ENCODE peak calls at places on chromosomes 4 and X, in ten cellular contexts. B is heart right ventricle; Y is PC-9; O is aorta; S is naive thymus-derived CD4-positive, alpha-beta T cell; K is brain microvascular endothelial cell; X is SJCRH30; A is breast epithelium; T is mesendoderm; V is H1. R is an unnamed sample.

GRCh38 chrX:118350221-118350620 is 4.3 kb downstream of the WDR44 start:
- DNase-seq in O (no peak), A (no peak), Y (no peak), K (no peak), V (no peak), T (no peak), X (no peak), S (no peak), B (no peak), R (no peak)

GRCh38 chr4:89737888-89738287 is 99.1 kb downstream of the SNCA start:
- DNase-seq in O (no peak), K (no peak), S (no peak), A (no peak), T (no peak), X (peak; percentile 39), B (no peak), V (no peak), Y (no peak), R (no peak)

GRCh38 chr4:126777649-126778048 is 855.1 kb upstream of the INTU start:
- DNase-seq in Y (no peak), O (no peak), B (no peak), A (no peak), T (no peak), S (no peak), X (peak; percentile 67), V (no peak), K (peak; percentile 65), R (no peak)

GRCh38 chr4:47762376-47763266 is 75.2 kb downstream of the CORIN start:
- DNase-seq in K (no peak), O (no peak), T (no peak), X (no peak), Y (no peak), B (no peak), A (no peak), V (no peak), S (no peak), R (no peak)

GRCh38 chr4:168421671-168422070 is 58.6 kb downstream of the DDX60L start:
- DNase-seq in B (no peak), T (peak; percentile 69), Y (peak; percentile 52), V (no peak), X (peak; percentile 5), K (peak; percentile 72), A (peak; percentile 48), O (no peak), S (no peak), R (no peak)

GRCh38 chrX:40434947-40435346 is 145.8 kb upstream of the ATP6AP2 start:
- DNase-seq in T (peak; percentile 37), K (no peak), O (peak; percentile 50), S (no peak), V (peak; percentile 44), A (no peak), Y (no peak), X (peak; percentile 8), B (no peak), R (no peak)

GRCh38 chrX:28920141-28920540 is 332.9 kb downstream of the IL1RAPL1 start:
- DNase-seq in B (no peak), V (no peak), X (no peak), Y (no peak), A (no peak), T (no peak), K (no peak), S (no peak), O (no peak), R (no peak)

GRCh38 chr4:118352843-118353373 is at the start of gene PRSS12:
- DNase-seq in X (peak; percentile 89), S (peak; percentile 69), O (peak; percentile 61), B (peak; percentile 54), Y (peak; percentile 76), V (peak; percentile 94), T (peak; percentile 89), A (no peak), K (peak; percentile 43), R (peak; percentile 48)

GRCh38 chr4:140152015-140152703 is 1.8 kb downstream of the MAML3 start:
- DNase-seq in A (no peak), O (peak; percentile 79), Y (peak; percentile 80), X (no peak), V (peak; percentile 52), S (peak; percentile 68), B (peak; percentile 68), K (no peak), T (peak; percentile 71), R (no peak)

GRCh38 chrX:29652484-29652883 is 562.9 kb upstream of the MAGEB2 start:
- DNase-seq in B (no peak), O (no peak), Y (peak; percentile 9), X (no peak), S (no peak), T (peak; percentile 0), A (no peak), V (no peak), K (peak; percentile 58), R (no peak)

GRCh38 chrX:72358313-72358712 is 52.6 kb upstream of the CITED1 start:
- DNase-seq in K (peak; percentile 40), V (no peak), B (no peak), O (no peak), X (no peak), A (no peak), Y (no peak), T (no peak), S (no peak), R (no peak)

GRCh38 chr4:111982089-111982488 is 163.2 kb upstream of the FAM241A start:
- DNase-seq in K (no peak), O (no peak), V (no peak), B (no peak), S (no peak), A (no peak), X (no peak), Y (no peak), T (no peak), R (no peak)

GRCh38 chrX:11577603-11578002 is 88.1 kb downstream of the ARHGAP6 start:
- DNase-seq in Y (no peak), B (no peak), T (no peak), X (no peak), O (no peak), A (no peak), S (no peak), K (no peak), V (no peak), R (no peak)

GRCh38 chr4:9984621-9985020 is 36.7 kb downstream of the SLC2A9 start:
- DNase-seq in B (no peak), V (no peak), S (no peak), K (no peak), Y (no peak), T (no peak), A (no peak), X (no peak), O (no peak), R (no peak)

GRCh38 chr4:48939785-48940184 is 33.2 kb upstream of the OCIAD2 start:
- DNase-seq in O (no peak), V (no peak), T (peak; percentile 68), X (no peak), K (peak; percentile 69), S (no peak), Y (peak; percentile 64), B (no peak), A (peak; percentile 19), R (no peak)

GRCh38 chr4:152090543-152090942 is 329.7 kb upstream of the GATB start:
- DNase-seq in S (no peak), T (peak; percentile 78), X (no peak), K (no peak), O (no peak), A (no peak), B (peak; percentile 18), Y (no peak), V (no peak), R (no peak)

GRCh38 chrX:120839506-120839905 is 36.2 kb downstream of the CT47B1 start:
- DNase-seq in T (no peak), Y (no peak), K (peak; percentile 9), X (no peak), A (no peak), S (no peak), V (no peak), B (no peak), O (no peak), R (no peak)

DNA sequence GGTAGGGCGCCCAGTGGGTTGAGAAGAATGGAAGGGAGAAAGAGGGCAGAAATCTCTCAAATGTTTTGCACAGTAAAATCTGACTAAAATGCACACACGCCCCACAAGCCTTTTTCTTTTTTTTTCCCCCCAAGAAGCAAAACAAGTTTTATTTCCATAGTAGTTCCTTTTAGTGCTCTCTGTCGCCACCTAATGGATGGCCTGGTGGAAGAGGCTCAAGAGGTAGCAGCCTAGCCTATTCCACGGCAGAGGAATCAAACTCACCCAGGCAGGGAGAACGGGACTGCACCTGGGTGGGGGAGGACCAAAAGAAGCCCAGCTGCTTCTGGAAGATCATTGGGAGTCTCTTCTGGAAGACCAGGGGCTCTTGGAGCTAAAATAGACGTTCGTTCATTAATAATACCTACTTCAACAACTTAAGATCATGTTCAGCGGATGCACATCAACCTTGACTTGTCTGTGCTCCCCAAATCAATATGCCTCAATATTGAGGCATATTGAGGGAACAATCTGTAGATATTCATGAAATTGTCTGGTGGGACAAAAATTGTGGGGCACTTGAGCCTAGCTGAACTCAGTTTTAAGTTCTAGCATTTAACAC is 31.6 kb upstream of the IRAK1 start:
- DNase-seq in B (peak; percentile 41), T (peak; percentile 67), S (peak; percentile 58), A (peak; percentile 59), K (peak; percentile 62), X (peak; percentile 61), O (peak; percentile 75), V (peak; percentile 65), Y (peak; percentile 71), R (no peak)
- H3K27ac ChIP-seq in B (no peak overlapping the region), T (no peak overlapping the region), S (peak overlapping the region; percentile 11), A (peak overlapping the region; percentile 70), K (no peak overlapping the region), X (no peak overlapping the region), O (no peak overlapping the region), V (no peak overlapping the region), Y (no peak overlapping the region), R (no peak overlapping the region)

DNA sequence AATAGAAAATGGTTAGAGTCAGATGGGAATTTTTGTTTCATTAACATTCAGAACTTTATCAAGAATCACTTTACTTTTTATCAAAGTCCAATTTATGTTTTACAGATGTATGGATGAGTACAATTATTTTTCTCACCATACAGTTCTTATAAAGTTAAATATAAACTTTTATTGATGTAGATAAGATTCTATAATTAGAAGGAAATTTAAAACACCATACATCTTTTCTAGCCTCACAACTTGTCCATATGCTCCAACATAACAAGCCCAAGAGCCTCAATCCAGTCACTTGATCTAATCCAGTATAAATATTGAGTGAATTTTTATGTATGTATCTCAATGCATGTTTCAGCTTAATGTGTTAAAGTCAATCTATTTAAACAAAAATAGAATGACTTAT is 113.9 kb downstream of the IQCM start:
- DNase-seq in X (no peak), A (no peak), B (no peak), Y (no peak), S (no peak), V (no peak), T (no peak), O (no peak), K (no peak), R (no peak)
- H3K36me3 ChIP-seq in X (no peaks in the 10 kb centered on the region), A (no peaks in the 10 kb centered on the region), B (no peaks in the 10 kb centered on the region), Y (no peaks in the 10 kb centered on the region), S (no peaks in the 10 kb centered on the region), V (no peaks in the 10 kb centered on the region), T (no peaks in the 10 kb centered on the region), O (no peaks in the 10 kb centered on the region), K (no peaks in the 10 kb centered on the region), R (no peaks in the 10 kb centered on the region)

GRCh38 chr4:26088433-26088928 is 174.5 kb downstream of the SMIM20 start:
- DNase-seq in K (peak; percentile 25), V (no peak), Y (peak; percentile 26), A (no peak), T (no peak), O (no peak), S (peak; percentile 45), X (peak; percentile 52), B (no peak), R (no peak)
- H3K27ac ChIP-seq in K (no peak overlapping the region), V (no peak overlapping the region), Y (peak overlapping the region; percentile 71), A (peak overlapping the region; percentile 54), T (no peak overlapping the region), O (no peak overlapping the region), S (no peak overlapping the region), X (peak overlapping the region; percentile 1), B (peak overlapping the region; percentile 46), R (no peak overlapping the region)

GRCh38 chrX:17932781-17933180 is 71.7 kb upstream of the RAI2 start:
- DNase-seq in X (no peak), B (no peak), K (no peak), S (no peak), A (no peak), V (no peak), T (no peak), Y (no peak), O (no peak), R (no peak)
- H3K36me3 ChIP-seq in X (no peaks in the 10 kb centered on the region), B (no peaks in the 10 kb centered on the region), K (no peaks in the 10 kb centered on the region), S (no peaks in the 10 kb centered on the region), A (no peaks in the 10 kb centered on the region), V (no peaks in the 10 kb centered on the region), T (no peaks in the 10 kb centered on the region), Y (no peaks in the 10 kb centered on the region), O (no peaks in the 10 kb centered on the region), R (no peaks in the 10 kb centered on the region)